ENCODE peak calls at places on chromosomes 4 and X, in five cellular contexts. K is activated CD4-positive, alpha-beta T cell treated with anti-CD3 and anti-CD28 coated beads for 24 hours; P is dermis microvascular lymphatic vessel endothelial cell; V is lower lobe of right lung; E is HCT116. R is an unnamed sample.

GRCh38 chrX:48835524-48836329 is at the start of gene PCSK1N:
- DNase-seq in K (no peak), V (no peak), E (no peak), P (no peak), R (no peak)

GRCh38 chr4:154492288-154492687 is 689 bp upstream of the DCHS2 start:
- DNase-seq in E (no peak), K (no peak), V (no peak), P (no peak), R (no peak)

GRCh38 chr4:48008021-48008596 is 8.4 kb downstream of the CNGA1 start:
- DNase-seq in V (no peak), P (no peak), K (no peak), E (peak), R (no peak)

GRCh38 chr4:184328022-184328736 is 110.5 kb upstream of the ENPP6 start:
- DNase-seq in K (no peak), E (no peak), V (no peak), P (no peak), R (no peak)

GRCh38 chr4:102308032-102308799 is 37.1 kb downstream of the SLC39A8 start:
- DNase-seq in K (no peak), V (peak), P (no peak), E (no peak), R (no peak)

GRCh38 chrX:38232287-38232686 is 11.6 kb upstream of the SRPX start:
- DNase-seq in K (no peak), E (no peak), P (no peak), V (no peak), R (no peak)

GRCh38 chrX:51608071-51608470 is 10.6 kb downstream of the CENPVL3 start:
- DNase-seq in P (no peak), E (no peak), K (no peak), V (no peak), R (no peak)

GRCh38 chrX:124098089-124098488 is 136.6 kb downstream of the STAG2 start:
- DNase-seq in E (no peak), K (no peak), P (peak), V (no peak), R (no peak)

GRCh38 chrX:53716328-53717088 is 30.0 kb upstream of the HUWE1 start:
- DNase-seq in P (no peak), V (no peak), E (no peak), K (no peak), R (peak)

R was measured in T-cell.